ENCODE peak calls at places on chromosomes 3 and 15, in four cellular contexts. Q is upper lobe of left lung, I is colonic mucosa, O is keratinocyte. K is an unnamed sample.

GRCh38 chr3:19106307-19106706 is 42.0 kb upstream of the KCNH8 start:
- DNase-seq in Q (no peak), I (no peak), O (no peak), K (no peak)

GRCh38 chr3:81743096-81744025 is 18.1 kb downstream of the GBE1 start:
- DNase-seq in Q (no peak), I (peak; percentile 31), O (peak; percentile 61), K (no peak)

GRCh38 chr3:72655758-72656157 is 192.5 kb downstream of the SHQ1 start:
- DNase-seq in Q (no peak), I (no peak), O (no peak), K (no peak)

GRCh38 chr3:173045770-173046382 is 95.2 kb downstream of the SPATA16 start:
- DNase-seq in Q (no peak), I (no peak), O (no peak), K (no peak)

GRCh38 chr3:75687323-75687722 is 23.2 kb downstream of the FRG2C start:
- DNase-seq in Q (no peak), I (no peak), O (no peak), K (no peak)

GRCh38 chr3:11607816-11608215 is 35.9 kb downstream of the VGLL4 start:
- DNase-seq in Q (no peak), I (no peak), O (no peak), K (no peak)

GRCh38 chr15:58951388-58952060 is 18.0 kb upstream of the SLTM start:
- DNase-seq in Q (no peak), I (no peak), O (no peak), K (no peak)

GRCh38 chr3:43432462-43432861 is 146.1 kb downstream of the SNRK start:
- DNase-seq in Q (no peak), I (no peak), O (no peak), K (no peak)

GRCh38 chr15:90400005-90400758 is 12.1 kb downstream of the IQGAP1 start:
- DNase-seq in Q (no peak), I (no peak), O (no peak), K (no peak)

GRCh38 chr15:74433592-74434259 is at the start of gene SEMA7A:
- DNase-seq in Q (peak; percentile 88), I (peak; percentile 76), O (no peak), K (peak; percentile 94)

GRCh38 chr3:11624161-11624560 is 19.6 kb downstream of the VGLL4 start:
- DNase-seq in Q (no peak), I (no peak), O (no peak), K (peak; percentile 57)

GRCh38 chr15:76776480-76776879 is 128.7 kb downstream of the SCAPER start:
- DNase-seq in Q (no peak), I (no peak), O (no peak), K (no peak)

GRCh38 chr15:42772126-42772525 is 35.2 kb upstream of the CDAN1 start:
- DNase-seq in Q (no peak), I (peak; percentile 23), O (no peak), K (no peak)

GRCh38 chr3:66449411-66449931 is 51.4 kb downstream of the LRIG1 start:
- DNase-seq in Q (no peak), I (no peak), O (no peak), K (no peak)

GRCh38 chr15:42215854-42216829 is 8.0 kb upstream of the VPS39 start:
- DNase-seq in Q (no peak), I (no peak), O (no peak), K (no peak)

GRCh38 chr3:195549931-195550519 is 6.9 kb upstream of the PPP1R2 start:
- DNase-seq in Q (peak; percentile 59), I (peak; percentile 59), O (no peak), K (peak; percentile 52)

GRCh38 chr3:194472290-194472920 is 14.4 kb downstream of the ATP13A3 start:
- DNase-seq in Q (no peak), I (no peak), O (peak; percentile 42), K (no peak)

GRCh38 chr3:195254454-195255175 is 16.3 kb downstream of the XXYLT1 start:
- DNase-seq in Q (no peak), I (peak; percentile 11), O (no peak), K (no peak)

GRCh38 chr3:197019535-197019934 is 10.1 kb downstream of the MELTF start:
- DNase-seq in Q (no peak), I (no peak), O (no peak), K (no peak)

GRCh38 chr15:66646308-66646707 is 55.7 kb upstream of the SMAD6 start:
- DNase-seq in Q (no peak), I (no peak), O (no peak), K (no peak)

GRCh38 chr3:50211930-50212329 is 6.9 kb downstream of the SLC38A3 start:
- DNase-seq in Q (no peak), I (no peak), O (no peak), K (no peak)

GRCh38 chr3:31567036-31567435 is 34.3 kb downstream of the STT3B start:
- DNase-seq in Q (no peak), I (no peak), O (no peak), K (no peak)

GRCh38 chr3:52707585-52707984 is 1.7 kb downstream of the SPCS1 start:
- DNase-seq in Q (no peak), I (no peak), O (no peak), K (peak; percentile 69)
- H3K4me3 ChIP-seq in Q (peak overlapping the region; percentile 92), I (peak overlapping the region; percentile 69), O (peak overlapping the region; percentile 69), K (peak overlapping the region; percentile 77)

DNA sequence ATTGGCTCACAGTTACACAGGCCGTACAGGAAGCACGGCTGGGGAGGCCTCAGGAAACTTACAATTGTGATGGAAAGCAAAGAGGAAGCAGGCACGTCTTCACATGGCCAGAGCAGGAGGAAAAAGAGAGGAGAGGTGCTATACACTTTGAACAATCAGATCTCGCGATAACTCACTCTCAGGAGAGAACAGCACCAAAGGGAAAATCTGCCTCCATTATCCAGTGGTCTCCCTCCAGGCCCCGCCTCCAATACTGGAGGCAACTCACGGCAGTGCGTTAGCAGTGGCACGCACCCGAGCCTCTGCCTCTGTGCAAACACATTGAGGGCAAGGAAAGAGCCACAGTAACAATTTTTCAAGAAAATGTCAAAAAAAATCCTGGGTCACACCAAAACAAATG is 11.0 kb downstream of the OSTN start:
- DNase-seq in Q (no peak), I (no peak), O (no peak), K (no peak)
- TF ChIP-seq CTCF in Q (no peak), I (no peak), O (no peak), K (no peak)

GRCh38 chr3:136805795-136806194 is 13.1 kb upstream of the SLC35G2 start:
- DNase-seq in Q (no peak), I (no peak), O (no peak), K (no peak)

GRCh38 chr3:136817448-136817847 is 1.5 kb upstream of the SLC35G2 start:
- DNase-seq in Q (peak; percentile 27), I (no peak), O (no peak), K (no peak)

DNA sequence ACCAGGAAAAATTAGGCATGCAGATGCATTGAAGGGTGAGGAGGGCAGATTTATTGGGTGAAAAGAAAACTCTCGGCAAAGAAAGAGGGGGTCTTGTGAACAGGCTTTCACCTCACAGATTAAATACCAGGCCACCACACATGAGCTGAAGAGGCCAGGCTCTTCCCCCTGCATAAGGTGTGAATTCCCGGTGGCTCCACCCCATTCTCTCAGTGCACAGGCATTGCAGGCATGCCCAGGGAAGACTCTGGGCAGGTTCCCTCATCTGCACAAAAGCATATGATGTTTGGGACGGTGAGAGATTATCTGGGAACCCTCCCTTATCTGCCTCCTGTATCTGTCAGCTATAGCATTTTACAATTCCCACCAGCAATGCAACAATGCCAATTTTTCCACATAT is 7.2 kb upstream of the SLC35G2 start:
- DNase-seq in Q (no peak), I (no peak), O (no peak), K (no peak)
- H3K36me3 ChIP-seq in Q (no peaks in the 10 kb centered on the region), I (no peaks in the 10 kb centered on the region), O (no peaks in the 10 kb centered on the region), K (no peaks in the 10 kb centered on the region)

GRCh38 chr15:67853454-67853853 is 13.6 kb upstream of the RNU6-1 start:
- DNase-seq in Q (no peak), I (no peak), O (no peak), K (no peak)
- H3K4me3 ChIP-seq in Q (no peak overlapping the region), I (no peak overlapping the region), O (no peak overlapping the region), K (no peak overlapping the region)

K was measured in GM06990.